ENCODE peak calls at places on chromosomes 3 and 15, in ten cellular contexts. M is Panc1, Y is stomach, D is kidney epithelial cell, G is cardiac fibroblast, S is DND-41, Z is K562, B is upper lobe of right lung, U is lower leg skin, T is fibroblast of villous mesenchyme. V is an unnamed sample.

GRCh38 chr15:53448215-53449001 is 311.1 kb downstream of the WDR72 start:
- DNase-seq in M (no peak), Y (no peak), D (no peak), G (no peak), S (no peak), Z (no peak), B (no peak), U (no peak), T (no peak), V (no peak)

GRCh38 chr3:66581261-66581660 is 80.4 kb upstream of the LRIG1 start:
- DNase-seq in M (no peak), Y (no peak), D (no peak), G (no peak), S (no peak), Z (no peak), B (no peak), U (no peak), T (no peak), V (no peak)

GRCh38 chr3:186286114-186286513 is 75.9 kb downstream of the DGKG start:
- DNase-seq in M (no peak), Y (no peak), D (no peak), G (no peak), S (no peak), Z (no peak), B (no peak), U (no peak), T (no peak), V (no peak)

GRCh38 chr3:129645291-129645690 is 38.8 kb upstream of the PLXND1 start:
- DNase-seq in M (no peak), Y (no peak), D (no peak), G (no peak), S (no peak), Z (no peak), B (no peak), U (no peak), T (no peak), V (no peak)

GRCh38 chr3:161042023-161042501 is 63.1 kb downstream of the B3GALNT1 start:
- DNase-seq in M (no peak), Y (no peak), D (peak), G (peak), S (no peak), Z (no peak), B (no peak), U (no peak), T (no peak), V (no peak)

GRCh38 chr3:171461087-171461917 is 1.1 kb upstream of the TNIK start:
- DNase-seq in M (no peak), Y (no peak), D (no peak), G (peak), S (no peak), Z (peak), B (no peak), U (peak), T (peak), V (no peak)

GRCh38 chr3:191366675-191367074 is 36.3 kb upstream of the UTS2B start:
- DNase-seq in M (no peak), Y (no peak), D (no peak), G (peak), S (no peak), Z (peak), B (no peak), U (no peak), T (peak), V (no peak)

GRCh38 chr3:18425641-18426403 is 683 bp upstream of the SATB1 start:
- DNase-seq in M (no peak), Y (peak), D (no peak), G (peak), S (peak), Z (no peak), B (peak), U (peak), T (no peak), V (no peak)

GRCh38 chr15:41493205-41493901 is at the start of gene ITPKA:
- DNase-seq in M (no peak), Y (peak), D (no peak), G (peak), S (peak), Z (peak), B (peak), U (peak), T (peak), V (no peak)

GRCh38 chr15:46304320-46304719 is 669.5 kb downstream of the SQOR start:
- DNase-seq in M (no peak), Y (no peak), D (no peak), G (no peak), S (peak), Z (peak), B (no peak), U (no peak), T (no peak), V (no peak)

GRCh38 chr3:9467451-9467850 is 70.0 kb downstream of the SETD5 start:
- DNase-seq in M (no peak), Y (no peak), D (no peak), G (no peak), S (no peak), Z (no peak), B (no peak), U (no peak), T (no peak), V (no peak)

GRCh38 chr15:28081594-28081993 is 17.5 kb downstream of the OCA2 start:
- DNase-seq in M (no peak), Y (no peak), D (no peak), G (no peak), S (no peak), Z (no peak), B (no peak), U (no peak), T (no peak), V (no peak)

GRCh38 chr3:14465425-14465824 is 63.0 kb downstream of the SLC6A6 start:
- DNase-seq in M (no peak), Y (no peak), D (no peak), G (no peak), S (no peak), Z (no peak), B (no peak), U (no peak), T (no peak), V (no peak)
- TF ChIP-seq CTCF in M (no peak), Y (no peak), D (no peak), G (no peak), S (no peak), Z (no peak), B (no peak), U (no peak), T (no peak), V (no peak)

GRCh38 chr3:179098388-179099077 is 26.9 kb upstream of the ZMAT3 start:
- DNase-seq in M (no peak), Y (no peak), D (no peak), G (peak), S (no peak), Z (peak), B (no peak), U (no peak), T (peak), V (no peak)
- TF ChIP-seq CTCF in M (peak), Y (no peak), D (no peak), G (peak), S (peak), Z (no peak), B (no peak), U (no peak), T (peak), V (peak)

GRCh38 chr15:59105839-59106238 is 893 bp downstream of the CCNB2 start:
- DNase-seq in M (no peak), Y (no peak), D (no peak), G (no peak), S (no peak), Z (peak), B (no peak), U (no peak), T (no peak), V (no peak)
- TF ChIP-seq CTCF in M (no peak), Y (no peak), D (peak), G (no peak), S (peak), Z (no peak), B (no peak), U (no peak), T (peak), V (peak)

GRCh38 chr3:184526158-184526483 is 35.5 kb upstream of the EPHB3 start:
- DNase-seq in M (no peak), Y (no peak), D (no peak), G (no peak), S (no peak), Z (no peak), B (no peak), U (no peak), T (no peak), V (no peak)
- TF ChIP-seq CTCF in M (no peak), Y (no peak), D (no peak), G (no peak), S (no peak), Z (no peak), B (no peak), U (no peak), T (no peak), V (no peak)